ENCODE peak calls at places on chromosomes 1 and 21, in six cellular contexts. H is GM23338, X is OCI-LY7, L is HCT116, E is PC-9, C is MM.1S. S is an unnamed sample. For H3K9me2, the result is how much of the 10 kb centered on the place peaks cover.

GRCh38 chr1:221708076-221708571 is 33.8 kb downstream of the DUSP10 start:
- DNase-seq in E (no peak), L (no peak), H (no peak), X (no peak), C (no peak), S (peak)

GRCh38 chr1:184152944-184153343 is 101.4 kb downstream of the TSEN15 start:
- DNase-seq in L (no peak), X (no peak), E (no peak), H (no peak), C (no peak), S (no peak)

GRCh38 chr1:59006309-59006698 is 222.5 kb upstream of the JUN start:
- DNase-seq in C (no peak), H (no peak), X (no peak), L (no peak), E (no peak), S (no peak)

GRCh38 chr21:35350965-35351364 is 301.9 kb upstream of the RUNX1 start:
- DNase-seq in E (no peak), X (no peak), H (no peak), L (no peak), C (no peak), S (no peak)

GRCh38 chr1:215416497-215416896 is 150.6 kb upstream of the KCTD3 start:
- DNase-seq in C (no peak), X (no peak), L (no peak), H (peak), E (no peak), S (no peak)

GRCh38 chr1:171513743-171514142 is 28.4 kb downstream of the PRRC2C start:
- DNase-seq in L (no peak), E (no peak), X (no peak), C (no peak), H (no peak), S (no peak)

GRCh38 chr1:51946300-51946699 is 44.2 kb downstream of the RAB3B start:
- DNase-seq in H (no peak), L (no peak), E (no peak), C (no peak), X (no peak), S (no peak)

GRCh38 chr21:44991538-44992483 is 52.0 kb downstream of the SLX9 start:
- DNase-seq in H (no peak), E (no peak), C (no peak), L (no peak), X (no peak), S (no peak)

GRCh38 chr1:93559045-93559444 is 111.1 kb downstream of the FNBP1L start:
- DNase-seq in C (no peak), E (no peak), X (no peak), L (no peak), H (no peak), S (no peak)

GRCh38 chr1:65109515-65109914 is 38.5 kb upstream of the AK4 start:
- DNase-seq in E (no peak), C (no peak), X (no peak), H (no peak), L (no peak), S (no peak)

GRCh38 chr1:89085781-89086180 is 20.8 kb upstream of the GBP1 start:
- DNase-seq in X (peak), C (peak), E (no peak), L (peak), H (no peak), S (no peak)

GRCh38 chr1:111236379-111236778 is 8.9 kb downstream of the CHI3L2 start:
- DNase-seq in L (no peak), H (no peak), X (no peak), E (no peak), C (no peak), S (no peak)

GRCh38 chr1:30852026-30852425 is 56.5 kb downstream of the SDC3 start:
- DNase-seq in E (no peak), H (no peak), X (no peak), C (no peak), L (no peak), S (no peak)

GRCh38 chr1:228459091-228459993 is 27.8 kb upstream of the RNF187 start:
- DNase-seq in X (peak), C (peak), H (peak), E (no peak), L (peak), S (no peak)

GRCh38 chr1:230844561-230844960 is 23.8 kb downstream of the C1orf198 start:
- DNase-seq in H (no peak), C (no peak), X (no peak), E (no peak), L (no peak), S (no peak)

GRCh38 chr1:10152709-10153284 is 57.6 kb upstream of the KIF1B start:
- DNase-seq in L (peak), C (peak), E (no peak), X (peak), H (peak), S (peak)

GRCh38 chr1:47763456-47764171 is 233.6 kb downstream of the TRABD2B start:
- DNase-seq in X (no peak), H (no peak), E (no peak), L (no peak), C (no peak), S (no peak)

DNA sequence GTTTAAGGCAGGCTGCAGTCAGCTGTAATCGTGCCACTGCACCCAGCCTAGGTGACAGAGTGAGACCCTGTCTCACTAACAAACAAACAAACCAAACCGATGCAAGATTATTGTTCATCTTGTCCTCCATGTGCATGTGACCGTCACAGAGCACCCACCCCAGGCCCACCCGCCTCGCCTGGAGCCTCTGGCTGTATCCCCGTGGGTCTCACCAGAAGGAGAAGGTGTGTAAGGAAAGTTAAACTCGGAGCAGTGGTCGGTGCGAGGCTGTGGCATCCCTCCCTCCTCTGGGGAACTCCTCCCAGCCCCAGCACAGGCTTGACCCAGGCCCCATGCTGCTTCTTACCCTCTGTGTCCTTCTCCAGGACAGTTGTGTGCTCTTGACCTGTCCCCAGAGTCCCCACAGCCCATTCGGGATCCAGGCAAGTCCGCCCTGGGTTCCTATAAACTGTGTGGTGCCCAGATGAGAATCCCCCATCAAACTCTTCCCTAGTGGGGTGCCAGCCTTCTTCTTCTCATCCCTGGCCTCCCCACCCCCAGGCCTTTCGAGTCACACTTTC is 318.4 kb downstream of the AJAP1 start:
- DNase-seq in X (no peak), H (no peak), C (no peak), L (no peak), E (no peak), S (no peak)
- H3K9me2 ChIP-seq in X (under half), H (under half), C (under half), L (under half), E (under half), S (under half)

DNA sequence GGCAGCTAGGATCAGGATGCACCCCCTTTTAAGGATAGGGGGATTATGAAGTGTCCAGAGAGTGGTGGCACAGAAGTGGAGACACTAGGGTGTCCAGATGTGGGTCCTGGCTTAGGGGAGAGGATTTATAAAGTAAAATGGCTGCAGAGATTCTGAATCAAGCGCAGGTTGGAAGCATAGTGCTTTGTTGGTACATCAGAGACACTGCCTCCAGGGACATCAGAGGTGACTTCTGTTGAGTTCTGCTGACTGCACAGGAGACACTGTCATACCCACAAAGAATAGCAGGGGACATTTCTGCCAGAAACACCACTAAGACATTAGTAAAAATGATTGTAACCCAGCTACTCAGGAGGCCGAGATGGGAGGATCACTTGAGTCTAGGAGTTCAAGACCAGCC is 16.4 kb downstream of the GPR137B start:
- DNase-seq in C (no peak), L (no peak), E (no peak), X (peak), H (no peak), S (peak)
- H3K27ac ChIP-seq in C (no peak), L (no peak), E (no peak), X (no peak), H (no peak), S (no peak)

GRCh38 chr21:27566521-27566920 is 599.6 kb upstream of the ADAMTS5 start:
- DNase-seq in X (no peak), H (no peak), E (no peak), C (no peak), L (no peak), S (no peak)
- H2AFZ ChIP-seq in X (no peak), H (peak), E (no peak), C (no peak), L (no peak), S (no peak)

DNA sequence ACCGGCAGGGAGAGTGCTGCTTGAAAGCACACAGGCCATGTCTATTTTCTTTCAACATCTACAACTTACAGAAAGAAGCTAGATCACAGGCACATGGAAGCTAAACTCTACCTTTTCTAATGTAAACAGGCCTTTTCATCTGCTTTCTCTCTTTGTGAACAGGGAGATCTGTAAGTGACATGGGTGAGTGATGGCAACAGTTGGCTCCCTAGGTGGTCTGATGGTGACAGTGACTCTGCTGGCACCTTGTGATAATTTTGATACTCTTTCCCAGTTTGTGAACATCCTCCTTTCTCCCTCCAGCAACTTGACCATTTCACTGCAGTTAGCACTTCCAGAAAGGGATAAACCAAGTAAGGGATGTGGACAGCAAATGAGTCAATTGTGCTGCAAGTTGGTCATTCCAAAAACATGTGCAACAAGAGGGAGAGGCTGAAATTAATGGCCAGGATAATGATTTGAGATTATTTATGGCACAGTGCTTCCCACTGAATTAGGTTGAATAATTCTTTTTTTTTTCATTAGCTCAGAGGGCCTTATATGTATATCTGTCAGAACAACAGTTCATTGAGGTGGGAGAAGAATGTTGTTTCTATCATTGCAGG is 89.5 kb downstream of the XCL2 start:
- DNase-seq in C (no peak), L (no peak), X (no peak), E (no peak), H (no peak), S (no peak)
- H3K9me2 ChIP-seq in C (under half), L (under half), X (under half), E (under half), H (under half), S (under half)

GRCh38 chr1:154420961-154421924 is 16.1 kb downstream of the IL6R start:
- DNase-seq in E (no peak), L (no peak), C (no peak), H (no peak), X (no peak), S (no peak)

GRCh38 chr1:154420172-154420571 is 15.0 kb downstream of the IL6R start:
- DNase-seq in C (peak), E (peak), H (no peak), L (no peak), X (no peak), S (no peak)

GRCh38 chr1:154423988-154424326 is 18.8 kb downstream of the IL6R start:
- DNase-seq in C (no peak), L (no peak), E (no peak), H (no peak), X (no peak), S (no peak)

GRCh38 chr1:154423303-154423987 is 18.3 kb downstream of the IL6R start:
- DNase-seq in C (no peak), L (no peak), H (no peak), E (peak), X (no peak), S (no peak)

GRCh38 chr1:154422521-154422920 is 17.4 kb downstream of the IL6R start:
- DNase-seq in C (no peak), X (no peak), E (no peak), L (no peak), H (no peak), S (no peak)
- H3K27ac ChIP-seq in C (no peak), X (no peak), E (no peak), L (peak), H (no peak), S (no peak)

GRCh38 chr21:17736072-17736471 is 83.1 kb downstream of the C21orf91 start:
- DNase-seq in E (no peak), C (no peak), H (no peak), X (no peak), L (no peak), S (no peak)
- H2AFZ ChIP-seq in E (no peak), C (no peak), H (no peak), X (no peak), L (no peak), S (no peak)

GRCh38 chr1:209945377-209945776 is 7.4 kb downstream of the SYT14 start:
- DNase-seq in H (no peak), C (no peak), L (no peak), E (no peak), X (no peak), S (no peak)
- H3K9me2 ChIP-seq in H (under half), C (under half), L (under half), E (under half), X (under half), S (under half)